ENCODE peak calls at places on chromosomes 6 and 20, in four cellular contexts. One of them, this sample, is unnamed.

GRCh38 chr20:47392721-47393073 is 36.2 kb upstream of the ZMYND8 start:
- DNase-seq in stomach: no peak
- DNase-seq in CD8-positive, alpha-beta T cell: no peak
- DNase-seq in CD4-positive, alpha-beta memory T cell: no peak
- DNase-seq in this sample: no peak

GRCh38 chr6:107185570-107185969 is 70.3 kb upstream of the BEND3 start:
- DNase-seq in stomach: no peak
- DNase-seq in CD8-positive, alpha-beta T cell: no peak
- DNase-seq in CD4-positive, alpha-beta memory T cell: no peak
- DNase-seq in this sample: no peak

GRCh38 chr20:21622097-21622496 is 83.4 kb upstream of the PAX1 start:
- DNase-seq in stomach: no peak
- DNase-seq in CD8-positive, alpha-beta T cell: no peak
- DNase-seq in CD4-positive, alpha-beta memory T cell: no peak
- DNase-seq in this sample: no peak

GRCh38 chr6:69069881-69070280 is 434.8 kb downstream of the ADGRB3 start:
- DNase-seq in stomach: no peak
- DNase-seq in CD8-positive, alpha-beta T cell: no peak
- DNase-seq in CD4-positive, alpha-beta memory T cell: no peak
- DNase-seq in this sample: no peak

GRCh38 chr6:132526461-132526860 is 11.6 kb upstream of the TAAR9 start:
- DNase-seq in stomach: no peak
- DNase-seq in CD8-positive, alpha-beta T cell: no peak
- DNase-seq in CD4-positive, alpha-beta memory T cell: no peak
- DNase-seq in this sample: no peak

GRCh38 chr6:132813173-132813856 is 1.1 kb upstream of the RPS12 start:
- DNase-seq in stomach: no peak
- DNase-seq in CD8-positive, alpha-beta T cell: peak; percentile 46
- DNase-seq in CD4-positive, alpha-beta memory T cell: peak; percentile 58
- DNase-seq in this sample: peak; percentile 59

GRCh38 chr20:35902545-35902941 is 51.8 kb downstream of the SCAND1 start:
- DNase-seq in stomach: no peak
- DNase-seq in CD8-positive, alpha-beta T cell: no peak
- DNase-seq in CD4-positive, alpha-beta memory T cell: no peak
- DNase-seq in this sample: no peak

GRCh38 chr20:32727663-32728062 is 15.6 kb downstream of the COMMD7 start:
- DNase-seq in stomach: no peak
- DNase-seq in CD8-positive, alpha-beta T cell: no peak
- DNase-seq in CD4-positive, alpha-beta memory T cell: no peak
- DNase-seq in this sample: no peak

GRCh38 chr6:8006208-8006607 is 58.0 kb downstream of the BLOC1S5 start:
- DNase-seq in stomach: no peak
- DNase-seq in CD8-positive, alpha-beta T cell: no peak
- DNase-seq in CD4-positive, alpha-beta memory T cell: no peak
- DNase-seq in this sample: no peak

DNA sequence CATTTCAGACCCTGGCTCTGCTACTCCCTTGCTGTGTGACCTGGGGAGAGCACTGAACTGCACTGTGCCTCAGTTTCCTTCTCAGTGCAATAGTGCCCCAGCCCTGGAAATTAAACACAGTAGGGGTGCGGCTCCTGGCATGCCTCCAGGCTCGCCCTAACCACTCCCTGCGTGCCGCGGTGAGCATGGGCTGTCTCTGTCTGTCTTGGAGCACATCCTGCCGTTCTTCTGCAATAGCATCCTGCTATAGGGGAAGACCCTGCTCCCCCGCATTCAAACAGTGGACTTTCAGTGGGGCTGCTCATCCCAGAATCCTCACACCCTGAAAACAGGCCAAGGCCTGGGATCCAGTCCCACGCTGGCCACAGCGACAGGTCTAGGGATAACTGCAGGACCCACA is 129.5 kb downstream of the FOXC1 start:
- DNase-seq in stomach: no peak
- DNase-seq in CD8-positive, alpha-beta T cell: no peak
- DNase-seq in CD4-positive, alpha-beta memory T cell: no peak
- DNase-seq in this sample: no peak
- H3K4me1 ChIP-seq in stomach: no peaks in the 10 kb centered on the region
- H3K4me1 ChIP-seq in CD8-positive, alpha-beta T cell: no peaks in the 10 kb centered on the region
- H3K4me1 ChIP-seq in CD4-positive, alpha-beta memory T cell: no peaks in the 10 kb centered on the region
- H3K4me1 ChIP-seq in this sample: no peaks in the 10 kb centered on the region

GRCh38 chr6:11637266-11637665 is 99.7 kb downstream of the TMEM170B start:
- DNase-seq in stomach: peak; percentile 54
- DNase-seq in CD8-positive, alpha-beta T cell: no peak
- DNase-seq in CD4-positive, alpha-beta memory T cell: no peak
- DNase-seq in this sample: no peak
- H3K27ac ChIP-seq in stomach: peak overlapping the region; percentile 60
- H3K27ac ChIP-seq in CD8-positive, alpha-beta T cell: no peak overlapping the region
- H3K27ac ChIP-seq in CD4-positive, alpha-beta memory T cell: no peak overlapping the region
- H3K27ac ChIP-seq in this sample: no peak overlapping the region

GRCh38 chr6:39214846-39215639 is 14.2 kb downstream of the KCNK5 start:
- DNase-seq in stomach: peak; percentile 79
- DNase-seq in CD8-positive, alpha-beta T cell: no peak
- DNase-seq in CD4-positive, alpha-beta memory T cell: no peak
- DNase-seq in this sample: no peak
- H3K36me3 ChIP-seq in stomach: no peaks in the 10 kb centered on the region
- H3K36me3 ChIP-seq in CD8-positive, alpha-beta T cell: no peaks in the 10 kb centered on the region
- H3K36me3 ChIP-seq in CD4-positive, alpha-beta memory T cell: no peaks in the 10 kb centered on the region
- H3K36me3 ChIP-seq in this sample: no peaks in the 10 kb centered on the region

GRCh38 chr6:105608711-105609374 is 206.0 kb upstream of the PREP start:
- DNase-seq in stomach: no peak
- DNase-seq in CD8-positive, alpha-beta T cell: no peak
- DNase-seq in CD4-positive, alpha-beta memory T cell: no peak
- DNase-seq in this sample: no peak

GRCh38 chr6:105607624-105608392 is 204.9 kb upstream of the PREP start:
- DNase-seq in stomach: no peak
- DNase-seq in CD8-positive, alpha-beta T cell: no peak
- DNase-seq in CD4-positive, alpha-beta memory T cell: no peak
- DNase-seq in this sample: no peak

GRCh38 chr6:105611606-105612005 is 208.7 kb upstream of the PREP start:
- DNase-seq in stomach: no peak
- DNase-seq in CD8-positive, alpha-beta T cell: no peak
- DNase-seq in CD4-positive, alpha-beta memory T cell: no peak
- DNase-seq in this sample: no peak

GRCh38 chr6:105608393-105608705 is 205.5 kb upstream of the PREP start:
- DNase-seq in stomach: no peak
- DNase-seq in CD8-positive, alpha-beta T cell: no peak
- DNase-seq in CD4-positive, alpha-beta memory T cell: no peak
- DNase-seq in this sample: no peak

DNA sequence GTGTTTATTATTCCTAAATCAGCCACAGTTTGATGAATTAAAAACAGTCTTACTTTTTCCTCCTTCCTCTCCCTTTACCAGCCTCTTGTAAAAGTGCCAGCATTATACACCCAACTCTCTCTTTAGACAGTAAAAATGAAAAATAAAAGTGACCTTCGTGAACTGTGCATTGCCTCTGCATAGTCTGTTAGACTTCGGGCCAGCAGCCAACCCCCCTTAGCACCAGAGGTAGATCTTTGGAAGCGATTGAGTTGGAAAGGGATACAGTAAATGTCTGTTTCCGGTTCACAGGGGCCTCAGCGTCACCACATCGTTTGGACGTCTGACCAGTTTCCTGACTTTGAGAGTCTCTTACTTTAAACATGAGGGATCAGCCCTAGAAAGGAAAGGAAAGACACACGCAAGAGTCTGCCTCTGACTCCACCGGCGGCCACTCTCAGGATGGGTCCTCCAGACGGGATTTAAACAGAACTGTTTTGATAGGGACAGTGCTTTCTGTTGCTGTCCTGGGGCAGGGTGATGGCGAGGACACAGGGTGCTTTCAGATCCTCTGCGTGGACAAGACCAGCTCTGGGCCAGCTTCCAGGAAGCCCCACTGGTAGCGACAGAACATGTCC is 206.6 kb upstream of the PREP start:
- DNase-seq in stomach: no peak
- DNase-seq in CD8-positive, alpha-beta T cell: no peak
- DNase-seq in CD4-positive, alpha-beta memory T cell: no peak
- DNase-seq in this sample: no peak
- H3K4me1 ChIP-seq in stomach: peaks cover 2% of the 10 kb centered on the region
- H3K4me1 ChIP-seq in CD8-positive, alpha-beta T cell: no peaks in the 10 kb centered on the region
- H3K4me1 ChIP-seq in CD4-positive, alpha-beta memory T cell: no peaks in the 10 kb centered on the region
- H3K4me1 ChIP-seq in this sample: no peaks in the 10 kb centered on the region

This sample was measured in CD8-positive, alpha-beta memory T cell.